ENCODE peak calls at places on chromosome 14, in ten cellular contexts. One of them, this sample, is unnamed.

GRCh38 chr14:38948171-38948570 is 154.9 kb downstream of the SEC23A start:
- DNase-seq in upper lobe of right lung: no peak
- DNase-seq in K562: no peak
- DNase-seq in endothelial cell of umbilical vein: no peak
- DNase-seq in ascending aorta: no peak
- DNase-seq in cardiac muscle cell: peak; percentile 83
- DNase-seq in A549: no peak
- DNase-seq in esophagus squamous epithelium: no peak
- DNase-seq in body of pancreas: no peak
- DNase-seq in suprapubic skin: no peak
- DNase-seq in this sample: no peak

GRCh38 chr14:33254342-33254741 is 315.7 kb downstream of the NPAS3 start:
- DNase-seq in upper lobe of right lung: no peak
- DNase-seq in K562: no peak
- DNase-seq in endothelial cell of umbilical vein: no peak
- DNase-seq in ascending aorta: no peak
- DNase-seq in cardiac muscle cell: no peak
- DNase-seq in A549: no peak
- DNase-seq in esophagus squamous epithelium: no peak
- DNase-seq in body of pancreas: no peak
- DNase-seq in suprapubic skin: no peak
- DNase-seq in this sample: no peak

GRCh38 chr14:79256311-79256879 is 954.9 kb downstream of the DIO2 start:
- DNase-seq in upper lobe of right lung: no peak
- DNase-seq in K562: no peak
- DNase-seq in endothelial cell of umbilical vein: no peak
- DNase-seq in ascending aorta: no peak
- DNase-seq in cardiac muscle cell: no peak
- DNase-seq in A549: no peak
- DNase-seq in esophagus squamous epithelium: no peak
- DNase-seq in body of pancreas: no peak
- DNase-seq in suprapubic skin: no peak
- DNase-seq in this sample: peak; percentile 38

GRCh38 chr14:64502476-64503183 is 1.0 kb downstream of the ZBTB25 start:
- DNase-seq in upper lobe of right lung: no peak
- DNase-seq in K562: no peak
- DNase-seq in endothelial cell of umbilical vein: peak; percentile 52
- DNase-seq in ascending aorta: no peak
- DNase-seq in cardiac muscle cell: peak; percentile 30
- DNase-seq in A549: no peak
- DNase-seq in esophagus squamous epithelium: no peak
- DNase-seq in body of pancreas: peak; percentile 37
- DNase-seq in suprapubic skin: peak; percentile 74
- DNase-seq in this sample: peak; percentile 44

GRCh38 chr14:41285193-41285748 is 321.4 kb upstream of the LRFN5 start:
- DNase-seq in upper lobe of right lung: no peak
- DNase-seq in K562: no peak
- DNase-seq in endothelial cell of umbilical vein: no peak
- DNase-seq in ascending aorta: no peak
- DNase-seq in cardiac muscle cell: peak; percentile 55
- DNase-seq in A549: no peak
- DNase-seq in esophagus squamous epithelium: no peak
- DNase-seq in body of pancreas: peak; percentile 13
- DNase-seq in suprapubic skin: no peak
- DNase-seq in this sample: peak; percentile 60

GRCh38 chr14:58280954-58281787 is 17.2 kb upstream of the ARID4A start:
- DNase-seq in upper lobe of right lung: no peak
- DNase-seq in K562: peak; percentile 23
- DNase-seq in endothelial cell of umbilical vein: peak; percentile 95
- DNase-seq in ascending aorta: no peak
- DNase-seq in cardiac muscle cell: peak; percentile 95
- DNase-seq in A549: peak; percentile 28
- DNase-seq in esophagus squamous epithelium: no peak
- DNase-seq in body of pancreas: peak; percentile 31
- DNase-seq in suprapubic skin: no peak
- DNase-seq in this sample: no peak

GRCh38 chr14:73723411-73723798 is 9.2 kb upstream of the PNMA1 start:
- DNase-seq in upper lobe of right lung: no peak
- DNase-seq in K562: no peak
- DNase-seq in endothelial cell of umbilical vein: no peak
- DNase-seq in ascending aorta: no peak
- DNase-seq in cardiac muscle cell: peak; percentile 60
- DNase-seq in A549: no peak
- DNase-seq in esophagus squamous epithelium: no peak
- DNase-seq in body of pancreas: no peak
- DNase-seq in suprapubic skin: no peak
- DNase-seq in this sample: no peak

GRCh38 chr14:94114589-94115067 is 4.1 kb downstream of the IFI27 start:
- DNase-seq in upper lobe of right lung: no peak
- DNase-seq in K562: no peak
- DNase-seq in endothelial cell of umbilical vein: no peak
- DNase-seq in ascending aorta: no peak
- DNase-seq in cardiac muscle cell: no peak
- DNase-seq in A549: no peak
- DNase-seq in esophagus squamous epithelium: no peak
- DNase-seq in body of pancreas: no peak
- DNase-seq in suprapubic skin: peak; percentile 29
- DNase-seq in this sample: no peak

GRCh38 chr14:31208546-31209424 is 1.2 kb upstream of the HECTD1 start:
- DNase-seq in upper lobe of right lung: no peak
- DNase-seq in K562: no peak
- DNase-seq in endothelial cell of umbilical vein: no peak
- DNase-seq in ascending aorta: no peak
- DNase-seq in cardiac muscle cell: no peak
- DNase-seq in A549: no peak
- DNase-seq in esophagus squamous epithelium: no peak
- DNase-seq in body of pancreas: no peak
- DNase-seq in suprapubic skin: no peak
- DNase-seq in this sample: no peak

DNA sequence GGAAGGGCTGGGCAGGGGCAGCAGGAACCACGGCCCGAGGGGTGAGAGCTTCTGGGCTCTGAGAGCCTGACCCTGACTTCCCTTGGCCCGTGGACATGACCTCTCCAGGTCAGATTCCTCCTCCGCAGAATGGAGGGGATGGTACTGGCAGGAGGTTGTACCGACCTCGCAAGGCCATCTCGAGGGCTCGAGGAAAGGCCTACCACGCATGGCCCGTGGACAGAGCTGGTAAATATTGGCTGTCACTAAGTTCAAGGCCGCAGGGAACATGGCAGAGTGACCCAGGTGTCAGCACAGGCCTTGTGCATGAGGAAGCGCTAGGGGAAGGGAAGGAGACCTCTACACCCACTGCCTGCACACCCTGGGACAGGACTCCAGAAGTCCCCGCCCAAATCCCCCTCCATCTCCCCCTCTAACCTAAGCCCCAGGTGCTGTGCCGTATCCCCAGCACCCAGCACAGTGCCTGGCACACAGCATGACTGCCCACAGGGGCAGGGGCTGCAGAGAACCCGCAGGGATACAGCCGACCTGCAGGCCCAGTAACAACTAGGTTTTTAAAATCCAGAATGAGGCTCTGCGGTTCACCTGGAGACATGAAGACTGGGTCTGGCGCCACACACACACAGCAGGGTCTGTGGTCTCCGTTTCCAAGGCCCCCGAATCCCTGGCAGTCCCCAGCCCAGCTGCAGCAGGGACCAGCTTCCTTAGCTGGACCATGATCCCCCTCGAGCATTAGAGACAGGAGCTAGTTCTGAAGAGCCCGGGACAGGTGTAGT is 54.8 kb upstream of the PPP2R5C start:
- DNase-seq in upper lobe of right lung: no peak
- DNase-seq in K562: no peak
- DNase-seq in endothelial cell of umbilical vein: no peak
- DNase-seq in ascending aorta: no peak
- DNase-seq in cardiac muscle cell: no peak
- DNase-seq in A549: no peak
- DNase-seq in esophagus squamous epithelium: no peak
- DNase-seq in body of pancreas: no peak
- DNase-seq in suprapubic skin: no peak
- DNase-seq in this sample: no peak
- H3K4me1 ChIP-seq in upper lobe of right lung: peaks cover 25% of the 10 kb centered on the region
- H3K4me1 ChIP-seq in K562: peaks cover 41% of the 10 kb centered on the region
- H3K4me1 ChIP-seq in endothelial cell of umbilical vein: no peaks in the 10 kb centered on the region
- H3K4me1 ChIP-seq in ascending aorta: peaks cover 7% of the 10 kb centered on the region
- H3K4me1 ChIP-seq in cardiac muscle cell: no peaks in the 10 kb centered on the region
- H3K4me1 ChIP-seq in A549: peaks cover 3% of the 10 kb centered on the region
- H3K4me1 ChIP-seq in esophagus squamous epithelium: peaks cover 31% of the 10 kb centered on the region
- H3K4me1 ChIP-seq in body of pancreas: peaks cover 16% of the 10 kb centered on the region
- H3K4me1 ChIP-seq in suprapubic skin: peaks cover 27% of the 10 kb centered on the region
- H3K4me1 ChIP-seq in this sample: no peaks in the 10 kb centered on the region

GRCh38 chr14:55352201-55352600 is 59.4 kb downstream of the ATG14 start:
- DNase-seq in upper lobe of right lung: no peak
- DNase-seq in K562: no peak
- DNase-seq in endothelial cell of umbilical vein: no peak
- DNase-seq in ascending aorta: no peak
- DNase-seq in cardiac muscle cell: no peak
- DNase-seq in A549: no peak
- DNase-seq in esophagus squamous epithelium: no peak
- DNase-seq in body of pancreas: no peak
- DNase-seq in suprapubic skin: no peak
- DNase-seq in this sample: no peak

GRCh38 chr14:55351111-55351510 is 60.5 kb downstream of the ATG14 start:
- DNase-seq in upper lobe of right lung: no peak
- DNase-seq in K562: no peak
- DNase-seq in endothelial cell of umbilical vein: no peak
- DNase-seq in ascending aorta: no peak
- DNase-seq in cardiac muscle cell: no peak
- DNase-seq in A549: no peak
- DNase-seq in esophagus squamous epithelium: no peak
- DNase-seq in body of pancreas: no peak
- DNase-seq in suprapubic skin: no peak
- DNase-seq in this sample: no peak

GRCh38 chr14:55349565-55349964 is 62.1 kb downstream of the ATG14 start:
- DNase-seq in upper lobe of right lung: no peak
- DNase-seq in K562: no peak
- DNase-seq in endothelial cell of umbilical vein: no peak
- DNase-seq in ascending aorta: no peak
- DNase-seq in cardiac muscle cell: no peak
- DNase-seq in A549: no peak
- DNase-seq in esophagus squamous epithelium: no peak
- DNase-seq in body of pancreas: no peak
- DNase-seq in suprapubic skin: no peak
- DNase-seq in this sample: no peak

GRCh38 chr14:55348766-55349453 is 62.7 kb downstream of the ATG14 start:
- DNase-seq in upper lobe of right lung: no peak
- DNase-seq in K562: no peak
- DNase-seq in endothelial cell of umbilical vein: no peak
- DNase-seq in ascending aorta: no peak
- DNase-seq in cardiac muscle cell: no peak
- DNase-seq in A549: no peak
- DNase-seq in esophagus squamous epithelium: no peak
- DNase-seq in body of pancreas: no peak
- DNase-seq in suprapubic skin: no peak
- DNase-seq in this sample: no peak

GRCh38 chr14:55350461-55350860 is 61.2 kb downstream of the ATG14 start:
- DNase-seq in upper lobe of right lung: no peak
- DNase-seq in K562: no peak
- DNase-seq in endothelial cell of umbilical vein: no peak
- DNase-seq in ascending aorta: no peak
- DNase-seq in cardiac muscle cell: no peak
- DNase-seq in A549: no peak
- DNase-seq in esophagus squamous epithelium: no peak
- DNase-seq in body of pancreas: no peak
- DNase-seq in suprapubic skin: no peak
- DNase-seq in this sample: no peak
- TF ChIP-seq CTCF in upper lobe of right lung: no peak
- TF ChIP-seq CTCF in K562: no peak
- TF ChIP-seq CTCF in endothelial cell of umbilical vein: no peak
- TF ChIP-seq CTCF in ascending aorta: no peak
- TF ChIP-seq CTCF in cardiac muscle cell: no peak
- TF ChIP-seq CTCF in A549: no peak
- TF ChIP-seq CTCF in esophagus squamous epithelium: no peak
- TF ChIP-seq CTCF in body of pancreas: no peak
- TF ChIP-seq CTCF in suprapubic skin: no peak
- TF ChIP-seq CTCF in this sample: no peak

DNA sequence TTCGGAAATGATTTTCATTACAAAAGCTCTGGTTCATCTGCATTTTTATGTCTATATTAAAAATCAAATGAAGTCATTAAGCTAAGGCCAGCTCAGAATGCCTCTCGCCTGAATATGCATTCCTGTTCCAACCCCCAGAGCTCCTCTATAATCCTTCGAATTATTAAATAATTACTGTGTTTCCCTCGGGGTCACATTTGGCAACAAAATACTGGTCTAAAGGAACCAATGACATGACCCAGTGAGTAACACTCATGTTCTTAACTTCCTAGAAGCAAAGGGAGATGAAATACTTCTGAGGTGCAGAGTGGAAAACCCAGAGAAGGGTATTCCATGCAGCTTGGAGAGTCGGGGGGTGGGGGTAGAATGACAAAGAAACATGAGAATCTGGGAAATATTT is 68.3 kb downstream of the FOXN3 start:
- DNase-seq in upper lobe of right lung: no peak
- DNase-seq in K562: no peak
- DNase-seq in endothelial cell of umbilical vein: no peak
- DNase-seq in ascending aorta: no peak
- DNase-seq in cardiac muscle cell: no peak
- DNase-seq in A549: no peak
- DNase-seq in esophagus squamous epithelium: no peak
- DNase-seq in body of pancreas: no peak
- DNase-seq in suprapubic skin: no peak
- DNase-seq in this sample: no peak
- H3K4me1 ChIP-seq in upper lobe of right lung: peaks cover 22% of the 10 kb centered on the region
- H3K4me1 ChIP-seq in K562: no peaks in the 10 kb centered on the region
- H3K4me1 ChIP-seq in endothelial cell of umbilical vein: peaks cover 14% of the 10 kb centered on the region
- H3K4me1 ChIP-seq in ascending aorta: no peaks in the 10 kb centered on the region
- H3K4me1 ChIP-seq in cardiac muscle cell: peaks cover 25% of the 10 kb centered on the region
- H3K4me1 ChIP-seq in A549: peaks cover 11% of the 10 kb centered on the region
- H3K4me1 ChIP-seq in esophagus squamous epithelium: peaks cover 64% of the 10 kb centered on the region
- H3K4me1 ChIP-seq in body of pancreas: peaks cover 48% of the 10 kb centered on the region
- H3K4me1 ChIP-seq in suprapubic skin: peaks cover 29% of the 10 kb centered on the region
- H3K4me1 ChIP-seq in this sample: peaks cover 47% of the 10 kb centered on the region

DNA sequence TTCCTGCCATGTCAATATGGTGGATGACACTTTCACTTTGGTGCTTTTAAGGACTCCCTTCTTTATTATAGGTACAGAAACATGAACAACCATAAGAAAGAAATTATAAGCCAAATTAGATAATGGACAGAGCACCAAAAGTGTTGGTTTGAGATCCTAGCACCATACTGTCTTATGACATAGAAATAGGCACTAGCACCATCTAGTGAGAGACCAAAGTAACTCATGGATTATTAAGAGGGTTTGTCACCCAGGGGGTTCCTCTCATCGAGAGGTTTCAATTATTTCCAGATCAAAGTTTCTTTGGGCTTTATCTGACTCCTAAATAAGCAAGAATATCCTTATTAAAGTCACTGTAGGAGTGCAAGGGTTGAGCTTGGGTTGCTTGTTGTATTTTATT is 153.0 kb upstream of the DIO2 start:
- DNase-seq in upper lobe of right lung: no peak
- DNase-seq in K562: no peak
- DNase-seq in endothelial cell of umbilical vein: peak; percentile 11
- DNase-seq in ascending aorta: no peak
- DNase-seq in cardiac muscle cell: peak; percentile 55
- DNase-seq in A549: peak; percentile 14
- DNase-seq in esophagus squamous epithelium: no peak
- DNase-seq in body of pancreas: no peak
- DNase-seq in suprapubic skin: no peak
- DNase-seq in this sample: peak; percentile 43
- TF ChIP-seq CTCF in upper lobe of right lung: no peak
- TF ChIP-seq CTCF in K562: no peak
- TF ChIP-seq CTCF in endothelial cell of umbilical vein: no peak
- TF ChIP-seq CTCF in ascending aorta: no peak
- TF ChIP-seq CTCF in cardiac muscle cell: peak; percentile 45
- TF ChIP-seq CTCF in A549: peak; percentile 31
- TF ChIP-seq CTCF in esophagus squamous epithelium: no peak
- TF ChIP-seq CTCF in body of pancreas: peak; percentile 25
- TF ChIP-seq CTCF in suprapubic skin: no peak
- TF ChIP-seq CTCF in this sample: peak; percentile 67